ENCODE peak calls at places on chromosomes 11 and 22, in four cellular contexts. One of them, this sample, is unnamed.

GRCh38 chr22:41030891-41031290 is 61.5 kb upstream of the EP300 start:
- DNase-seq in adipocyte: peak
- DNase-seq in stimulated activated CD8-positive, alpha-beta memory T cell treated with anti-CD3 and anti-CD28 coated beads, Interleukin-4, amount 100 ng/mL, for 4 hours: no peak
- DNase-seq in dorsolateral prefrontal cortex: no peak
- DNase-seq in this sample: peak

GRCh38 chr11:65417702-65418430 is 4.7 kb upstream of the NEAT1 start:
- DNase-seq in adipocyte: peak
- DNase-seq in stimulated activated CD8-positive, alpha-beta memory T cell treated with anti-CD3 and anti-CD28 coated beads, Interleukin-4, amount 100 ng/mL, for 4 hours: no peak
- DNase-seq in dorsolateral prefrontal cortex: peak
- DNase-seq in this sample: peak

GRCh38 chr22:23183107-23183698 is 2.9 kb downstream of the BCR start:
- DNase-seq in adipocyte: peak
- DNase-seq in stimulated activated CD8-positive, alpha-beta memory T cell treated with anti-CD3 and anti-CD28 coated beads, Interleukin-4, amount 100 ng/mL, for 4 hours: no peak
- DNase-seq in dorsolateral prefrontal cortex: peak
- DNase-seq in this sample: peak

GRCh38 chr11:62025429-62026105 is 58.1 kb upstream of the FTH1 start:
- DNase-seq in adipocyte: peak
- DNase-seq in stimulated activated CD8-positive, alpha-beta memory T cell treated with anti-CD3 and anti-CD28 coated beads, Interleukin-4, amount 100 ng/mL, for 4 hours: peak
- DNase-seq in dorsolateral prefrontal cortex: no peak
- DNase-seq in this sample: peak

GRCh38 chr11:1744879-1745700 is 5.3 kb downstream of the IFITM10 start:
- DNase-seq in adipocyte: no peak
- DNase-seq in stimulated activated CD8-positive, alpha-beta memory T cell treated with anti-CD3 and anti-CD28 coated beads, Interleukin-4, amount 100 ng/mL, for 4 hours: no peak
- DNase-seq in dorsolateral prefrontal cortex: no peak
- DNase-seq in this sample: no peak

GRCh38 chr11:440065-441042 is 1.5 kb downstream of the ANO9 start:
- DNase-seq in adipocyte: no peak
- DNase-seq in stimulated activated CD8-positive, alpha-beta memory T cell treated with anti-CD3 and anti-CD28 coated beads, Interleukin-4, amount 100 ng/mL, for 4 hours: no peak
- DNase-seq in dorsolateral prefrontal cortex: no peak
- DNase-seq in this sample: peak

GRCh38 chr22:41888638-41889200 is 26.2 kb downstream of the SHISA8 start:
- DNase-seq in adipocyte: peak
- DNase-seq in stimulated activated CD8-positive, alpha-beta memory T cell treated with anti-CD3 and anti-CD28 coated beads, Interleukin-4, amount 100 ng/mL, for 4 hours: no peak
- DNase-seq in dorsolateral prefrontal cortex: no peak
- DNase-seq in this sample: no peak

GRCh38 chr11:69099193-69099592 is 50.5 kb downstream of the TPCN2 start:
- DNase-seq in adipocyte: no peak
- DNase-seq in stimulated activated CD8-positive, alpha-beta memory T cell treated with anti-CD3 and anti-CD28 coated beads, Interleukin-4, amount 100 ng/mL, for 4 hours: no peak
- DNase-seq in dorsolateral prefrontal cortex: no peak
- DNase-seq in this sample: no peak

GRCh38 chr11:46895821-46896220 is 22.5 kb downstream of the LRP4 start:
- DNase-seq in adipocyte: no peak
- DNase-seq in stimulated activated CD8-positive, alpha-beta memory T cell treated with anti-CD3 and anti-CD28 coated beads, Interleukin-4, amount 100 ng/mL, for 4 hours: no peak
- DNase-seq in dorsolateral prefrontal cortex: peak
- DNase-seq in this sample: no peak

GRCh38 chr22:26430600-26430999 is 1.5 kb downstream of the ASPHD2 start:
- DNase-seq in adipocyte: no peak
- DNase-seq in stimulated activated CD8-positive, alpha-beta memory T cell treated with anti-CD3 and anti-CD28 coated beads, Interleukin-4, amount 100 ng/mL, for 4 hours: no peak
- DNase-seq in dorsolateral prefrontal cortex: no peak
- DNase-seq in this sample: no peak

GRCh38 chr11:26847459-26847858 is 125.6 kb upstream of the SLC5A12 start:
- DNase-seq in adipocyte: peak
- DNase-seq in stimulated activated CD8-positive, alpha-beta memory T cell treated with anti-CD3 and anti-CD28 coated beads, Interleukin-4, amount 100 ng/mL, for 4 hours: no peak
- DNase-seq in dorsolateral prefrontal cortex: no peak
- DNase-seq in this sample: peak

GRCh38 chr11:60155928-60156327 is 27.0 kb downstream of the MS4A6A start:
- DNase-seq in adipocyte: no peak
- DNase-seq in stimulated activated CD8-positive, alpha-beta memory T cell treated with anti-CD3 and anti-CD28 coated beads, Interleukin-4, amount 100 ng/mL, for 4 hours: no peak
- DNase-seq in dorsolateral prefrontal cortex: no peak
- DNase-seq in this sample: no peak

GRCh38 chr11:68480193-68480592 is 19.6 kb downstream of the PPP6R3 start:
- DNase-seq in adipocyte: no peak
- DNase-seq in stimulated activated CD8-positive, alpha-beta memory T cell treated with anti-CD3 and anti-CD28 coated beads, Interleukin-4, amount 100 ng/mL, for 4 hours: no peak
- DNase-seq in dorsolateral prefrontal cortex: no peak
- DNase-seq in this sample: no peak

GRCh38 chr11:121814962-121815361 is 301.1 kb downstream of the BLID start:
- DNase-seq in adipocyte: no peak
- DNase-seq in stimulated activated CD8-positive, alpha-beta memory T cell treated with anti-CD3 and anti-CD28 coated beads, Interleukin-4, amount 100 ng/mL, for 4 hours: no peak
- DNase-seq in dorsolateral prefrontal cortex: no peak
- DNase-seq in this sample: peak

GRCh38 chr11:38460429-38460828 is 1862.4 kb upstream of the RAG2 start:
- DNase-seq in adipocyte: peak
- DNase-seq in stimulated activated CD8-positive, alpha-beta memory T cell treated with anti-CD3 and anti-CD28 coated beads, Interleukin-4, amount 100 ng/mL, for 4 hours: no peak
- DNase-seq in dorsolateral prefrontal cortex: no peak
- DNase-seq in this sample: peak

GRCh38 chr11:125262825-125263218 is 98.3 kb downstream of the PKNOX2 start:
- DNase-seq in adipocyte: peak
- DNase-seq in stimulated activated CD8-positive, alpha-beta memory T cell treated with anti-CD3 and anti-CD28 coated beads, Interleukin-4, amount 100 ng/mL, for 4 hours: no peak
- DNase-seq in dorsolateral prefrontal cortex: no peak
- DNase-seq in this sample: no peak

GRCh38 chr22:32804036-32804435 is 2.5 kb downstream of the TIMP3 start:
- DNase-seq in adipocyte: peak
- DNase-seq in stimulated activated CD8-positive, alpha-beta memory T cell treated with anti-CD3 and anti-CD28 coated beads, Interleukin-4, amount 100 ng/mL, for 4 hours: no peak
- DNase-seq in dorsolateral prefrontal cortex: no peak
- DNase-seq in this sample: peak

GRCh38 chr11:117583063-117583801 is 213.8 kb downstream of the DSCAML1 start:
- DNase-seq in adipocyte: no peak
- DNase-seq in stimulated activated CD8-positive, alpha-beta memory T cell treated with anti-CD3 and anti-CD28 coated beads, Interleukin-4, amount 100 ng/mL, for 4 hours: no peak
- DNase-seq in dorsolateral prefrontal cortex: peak
- DNase-seq in this sample: no peak

GRCh38 chr11:86577663-86578636 is 94.5 kb downstream of the ME3 start:
- DNase-seq in adipocyte: peak
- DNase-seq in stimulated activated CD8-positive, alpha-beta memory T cell treated with anti-CD3 and anti-CD28 coated beads, Interleukin-4, amount 100 ng/mL, for 4 hours: no peak
- DNase-seq in dorsolateral prefrontal cortex: no peak
- DNase-seq in this sample: peak